ENCODE peak calls at places on chromosomes 16 and 17, in nine cellular contexts. R is A549; Q is osteoblast; Y is mucosa of descending colon; P is AG04450; J is CD8-positive, alpha-beta memory T cell; K is kidney; B is CD8-positive, alpha-beta T cell; I is heart left ventricle. U is an unnamed sample.

GRCh38 chr16:71626018-71626857 is at the start of gene MARVELD3:
- DNase-seq in P (no peak), I (no peak), K (peak), Q (peak), J (peak), Y (peak), B (peak), R (no peak), U (peak)

GRCh38 chr17:48382989-48383388 is 47.0 kb downstream of the SKAP1 start:
- DNase-seq in K (no peak), I (no peak), Q (peak), B (no peak), P (no peak), Y (no peak), J (no peak), R (no peak), U (peak)

GRCh38 chr17:14922421-14922820 is 342.7 kb downstream of the PMP22 start:
- DNase-seq in K (no peak), Q (no peak), P (no peak), Y (no peak), I (no peak), J (no peak), B (no peak), R (no peak), U (no peak)

GRCh38 chr17:77140878-77141767 is at the start of gene SEC14L1:
- DNase-seq in P (no peak), K (peak), Y (peak), I (peak), Q (peak), R (peak), B (peak), J (peak), U (peak)

GRCh38 chr17:68431661-68432071 is 25.6 kb downstream of the WIPI1 start:
- DNase-seq in I (no peak), R (peak), P (no peak), B (peak), Y (no peak), K (no peak), J (peak), Q (peak), U (peak)

GRCh38 chr17:34556384-34556783 is 23.0 kb upstream of the TMEM132E start:
- DNase-seq in P (no peak), B (no peak), Y (no peak), Q (no peak), J (no peak), R (no peak), K (no peak), I (no peak), U (peak)

GRCh38 chr16:17305694-17306093 is 165.1 kb downstream of the XYLT1 start:
- DNase-seq in B (no peak), I (no peak), R (no peak), Y (no peak), Q (no peak), K (no peak), J (no peak), P (no peak), U (no peak)

GRCh38 chr16:89275837-89276720 is 58.6 kb downstream of the ZNF778 start:
- DNase-seq in R (no peak), I (no peak), P (no peak), Q (no peak), B (no peak), Y (peak), K (no peak), J (no peak), U (no peak)

GRCh38 chr17:43966276-43966675 is 12.5 kb upstream of the PYY start:
- DNase-seq in Q (no peak), Y (no peak), I (no peak), K (no peak), P (no peak), J (no peak), B (no peak), R (peak), U (no peak)

GRCh38 chr17:76709077-76709950 is 1.5 kb downstream of the MXRA7 start:
- DNase-seq in J (no peak), Y (peak), P (peak), B (no peak), I (peak), K (peak), Q (peak), R (peak), U (peak)

GRCh38 chr17:41338961-41339485 is 11.6 kb downstream of the KRT33A start:
- DNase-seq in Q (no peak), Y (no peak), R (no peak), J (peak), B (no peak), I (no peak), P (no peak), K (no peak), U (peak)

GRCh38 chr17:14201087-14201486 is 35.6 kb downstream of the CDRT15 start:
- DNase-seq in B (peak), R (no peak), I (no peak), P (no peak), K (no peak), Q (no peak), Y (no peak), J (peak), U (no peak)

GRCh38 chr16:48501516-48502377 is 108.2 kb downstream of the N4BP1 start:
- DNase-seq in I (peak), J (no peak), Q (no peak), Y (no peak), K (no peak), B (no peak), R (peak), P (no peak), U (no peak)

GRCh38 chr16:75653926-75654325 is 6.4 kb downstream of the TERF2IP start:
- DNase-seq in Y (no peak), J (no peak), R (no peak), I (no peak), P (peak), K (no peak), B (no peak), Q (no peak), U (no peak)

GRCh38 chr16:1493746-1494094 is 560 bp downstream of the TELO2 start:
- DNase-seq in P (no peak), K (no peak), R (no peak), J (no peak), Y (no peak), B (no peak), I (no peak), Q (peak), U (no peak)

GRCh38 chr17:74296548-74296936 is 22.5 kb downstream of the DNAI2 start:
- DNase-seq in Y (no peak), Q (peak), K (no peak), P (no peak), B (peak), J (peak), R (peak), I (peak), U (peak)

GRCh38 chr17:6927290-6927844 is 68.5 kb upstream of the ALOX12 start:
- DNase-seq in B (no peak), K (no peak), J (no peak), I (no peak), Y (no peak), Q (no peak), P (peak), R (no peak), U (peak)

GRCh38 chr17:45096141-45096540 is 35.0 kb downstream of the NMT1 start:
- DNase-seq in B (no peak), K (no peak), I (no peak), P (no peak), Y (no peak), Q (peak), J (no peak), R (peak), U (peak)

GRCh38 chr17:47315451-47316266 is 8.1 kb upstream of the EFCAB13 start:
- DNase-seq in R (peak), B (no peak), K (no peak), Y (no peak), Q (no peak), J (peak), P (peak), I (peak), U (peak)

GRCh38 chr16:67092227-67092626 is 17.5 kb upstream of the PHAF1 start:
- DNase-seq in Q (peak), K (no peak), Y (no peak), I (no peak), B (no peak), R (no peak), P (no peak), J (no peak), U (no peak)

GRCh38 chr16:19933740-19934139 is 49.1 kb upstream of the GPRC5B start:
- DNase-seq in I (no peak), K (no peak), J (no peak), Q (no peak), Y (no peak), B (no peak), R (no peak), P (no peak), U (no peak)

GRCh38 chr17:46167826-46168569 is 25.2 kb downstream of the KANSL1 start:
- DNase-seq in Y (no peak), P (peak), R (peak), I (no peak), B (no peak), K (peak), Q (no peak), J (no peak), U (peak)

GRCh38 chr17:34741967-34742366 is 162.6 kb downstream of the TMEM132E start:
- DNase-seq in Y (no peak), R (no peak), I (no peak), P (no peak), J (no peak), Q (no peak), B (no peak), K (no peak), U (no peak)

GRCh38 chr17:8905256-8905778 is 37.8 kb upstream of the PIK3R6 start:
- DNase-seq in I (no peak), Y (no peak), J (no peak), R (no peak), K (no peak), B (peak), P (no peak), Q (no peak), U (no peak)

GRCh38 chr17:55717898-55718735 is 4.5 kb downstream of the TMEM100 start:
- DNase-seq in K (no peak), P (peak), J (peak), R (peak), I (peak), Q (peak), B (peak), Y (no peak), U (peak)

GRCh38 chr16:81415757-81416156 is 28.9 kb upstream of the CMIP start:
- DNase-seq in K (no peak), R (no peak), I (no peak), P (no peak), J (no peak), Q (no peak), B (no peak), Y (no peak), U (no peak)

GRCh38 chr16:62253926-62254325 is 217.7 kb upstream of the CDH8 start:
- DNase-seq in I (no peak), Y (no peak), B (no peak), K (no peak), Q (no peak), R (no peak), P (no peak), J (no peak), U (no peak)

GRCh38 chr17:58283674-58284612 is 3.2 kb upstream of the MPO start:
- DNase-seq in B (no peak), J (no peak), I (no peak), K (peak), Q (peak), Y (no peak), P (no peak), R (no peak), U (no peak)

GRCh38 chr17:32007463-32008298 is 498 bp downstream of the LRRC37B start:
- DNase-seq in R (peak), Y (peak), I (peak), P (no peak), Q (peak), K (peak), B (peak), J (peak), U (peak)

GRCh38 chr17:56667925-56668324 is 74.4 kb downstream of the NOG start:
- DNase-seq in K (no peak), Y (no peak), J (no peak), B (no peak), I (no peak), Q (no peak), R (no peak), P (no peak), U (no peak)

GRCh38 chr17:74433421-74434121 is 1.7 kb downstream of the GPRC5C start:
- DNase-seq in I (no peak), P (no peak), K (peak), B (no peak), Y (no peak), Q (peak), J (no peak), R (no peak), U (peak)

GRCh38 chr17:27380551-27380950 is 75.7 kb upstream of the KSR1 start:
- DNase-seq in I (no peak), J (no peak), R (no peak), Q (no peak), Y (no peak), K (no peak), P (no peak), B (no peak), U (no peak)
- H3K4me3 ChIP-seq in I (no peak), J (no peak), R (peak), Q (peak), Y (no peak), K (no peak), P (peak), B (no peak), U (peak)

GRCh38 chr17:64147110-64148016 is 17.4 kb upstream of the ERN1 start:
- DNase-seq in K (no peak), I (no peak), P (no peak), R (peak), Q (no peak), B (no peak), Y (no peak), J (no peak), U (peak)
- H3K4me3 ChIP-seq in K (peak), I (peak), P (peak), R (peak), Q (peak), B (peak), Y (no peak), J (peak), U (peak)

GRCh38 chr16:9139965-9140364 is 48.5 kb downstream of the HAPSTR1 start:
- DNase-seq in R (peak), Y (no peak), P (no peak), B (no peak), K (no peak), Q (no peak), I (no peak), J (no peak), U (peak)
- H3K4me3 ChIP-seq in R (no peak), Y (no peak), P (no peak), B (no peak), K (no peak), Q (no peak), I (no peak), J (no peak), U (no peak)

DNA sequence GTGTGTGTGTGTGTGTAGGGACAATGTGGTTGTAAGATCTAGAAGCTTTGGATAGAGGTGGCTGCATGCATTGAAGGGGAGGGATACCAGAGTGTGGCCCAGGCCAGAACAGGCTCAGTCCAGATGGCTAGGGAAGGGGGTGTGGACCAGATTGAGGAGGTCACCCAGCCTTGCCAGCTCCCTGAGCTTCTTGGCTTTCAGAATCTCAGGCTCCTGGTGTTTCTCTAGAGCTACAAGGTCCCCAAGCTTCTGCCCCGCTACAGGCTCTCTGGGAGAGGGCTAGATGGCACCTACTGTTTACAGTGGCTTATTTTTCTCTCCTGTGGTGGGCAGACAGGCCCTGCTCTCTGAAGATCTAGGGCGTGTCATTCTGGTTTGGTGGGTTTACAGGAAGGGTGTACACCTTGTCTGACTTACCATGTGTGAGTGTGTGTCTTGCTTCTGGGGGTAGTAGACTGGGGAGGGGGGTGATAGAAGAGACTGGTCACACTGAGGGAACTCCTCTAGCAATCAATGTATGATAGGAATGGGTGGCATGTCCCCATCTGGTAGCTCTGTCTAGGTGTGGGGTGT is 1.0 kb downstream of the RARA start:
- DNase-seq in Q (peak), B (peak), Y (no peak), K (peak), J (no peak), P (no peak), I (no peak), R (no peak), U (peak)
- H3K4me3 ChIP-seq in Q (no peak), B (peak), Y (no peak), K (no peak), J (peak), P (no peak), I (no peak), R (peak), U (no peak)

DNA sequence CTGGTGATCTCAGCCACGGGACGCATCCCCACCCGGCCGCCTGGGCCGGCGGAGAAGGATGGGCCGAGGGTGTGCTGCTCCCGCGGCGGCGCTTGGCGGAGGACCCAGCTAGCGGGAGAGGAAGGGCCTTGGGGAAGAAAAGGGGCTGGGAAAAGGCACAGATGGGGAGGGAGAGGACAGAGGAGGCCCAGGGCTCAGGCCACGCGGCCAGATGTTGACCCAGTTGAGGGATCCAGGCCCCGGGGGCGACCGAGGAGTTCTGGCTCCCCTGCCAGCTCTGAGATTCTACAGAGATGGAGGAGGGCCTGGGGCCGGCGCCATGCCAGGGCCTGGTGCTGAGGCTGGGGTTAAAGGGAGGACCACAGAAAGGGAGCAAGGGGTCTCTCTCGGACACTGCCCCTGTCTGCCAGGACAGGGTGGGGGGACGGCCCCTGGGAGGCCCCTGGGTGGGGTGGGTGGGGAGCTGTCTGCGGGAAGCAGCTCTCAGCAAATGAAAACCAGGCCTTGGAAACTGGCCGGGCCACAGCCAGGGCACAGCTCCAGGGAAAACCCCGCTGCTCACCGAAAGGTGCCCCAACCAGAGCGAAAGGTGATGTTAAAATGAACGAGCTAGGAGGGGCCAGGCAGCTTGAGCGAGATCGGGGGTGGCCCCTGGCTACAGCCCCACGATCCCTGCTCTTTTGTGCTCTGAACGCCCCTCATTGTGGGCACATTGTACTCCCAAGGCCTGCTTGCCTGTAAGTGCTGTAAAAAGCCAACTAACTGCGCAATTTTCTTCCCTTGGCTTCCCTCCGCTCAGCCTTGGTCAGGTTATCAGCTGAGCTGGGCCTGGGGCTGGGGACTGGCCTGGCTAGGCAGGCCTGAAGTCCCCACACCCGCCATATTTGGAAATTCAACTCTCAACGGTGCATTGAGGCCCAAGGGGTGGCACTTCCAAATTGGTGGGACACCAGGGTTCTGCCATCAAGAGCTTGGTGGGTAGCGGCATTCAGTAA is 191.4 kb downstream of the ZNF423 start:
- DNase-seq in B (no peak), Y (peak), I (peak), K (peak), Q (peak), R (no peak), P (no peak), J (no peak), U (no peak)
- H3K4me3 ChIP-seq in B (no peak), Y (no peak), I (peak), K (no peak), Q (no peak), R (no peak), P (no peak), J (no peak), U (no peak)

GRCh38 chr17:81902653-81903414 is 796 bp downstream of the NPB start:
- DNase-seq in B (no peak), I (no peak), R (no peak), K (peak), Y (peak), P (no peak), Q (peak), J (no peak), U (no peak)
- H3K4me3 ChIP-seq in B (no peak), I (no peak), R (no peak), K (no peak), Y (no peak), P (peak), Q (peak), J (no peak), U (no peak)

GRCh38 chr17:16406742-16407674 is 8.4 kb upstream of the TRPV2 start:
- DNase-seq in R (peak), J (no peak), P (no peak), Q (peak), B (no peak), K (peak), Y (no peak), I (peak), U (peak)
- H3K4me3 ChIP-seq in R (peak), J (peak), P (peak), Q (peak), B (peak), K (peak), Y (no peak), I (peak), U (peak)

GRCh38 chr17:50559674-50560184 is 786 bp upstream of the CACNA1G start:
- DNase-seq in R (peak), I (no peak), K (no peak), Q (peak), J (no peak), P (no peak), B (no peak), Y (no peak), U (peak)

GRCh38 chr17:50561796-50562195 is 1.3 kb downstream of the CACNA1G start:
- DNase-seq in J (no peak), I (no peak), P (no peak), B (no peak), R (no peak), K (no peak), Y (no peak), Q (no peak), U (no peak)

GRCh38 chr17:50562266-50563094 is 2.0 kb downstream of the CACNA1G start:
- DNase-seq in I (no peak), B (no peak), P (no peak), K (no peak), R (no peak), Q (no peak), Y (no peak), J (no peak), U (no peak)

GRCh38 chr17:50560185-50560824 is at the start of gene CACNA1G:
- DNase-seq in Y (peak), I (peak), Q (peak), R (peak), B (peak), P (peak), K (peak), J (peak), U (peak)

GRCh38 chr17:50560931-50561750 is 626 bp downstream of the CACNA1G start:
- DNase-seq in P (no peak), J (no peak), K (no peak), Q (no peak), I (no peak), Y (no peak), B (no peak), R (no peak), U (no peak)
- H3K4me3 ChIP-seq in P (peak), J (no peak), K (no peak), Q (peak), I (peak), Y (no peak), B (peak), R (peak), U (peak)

DNA sequence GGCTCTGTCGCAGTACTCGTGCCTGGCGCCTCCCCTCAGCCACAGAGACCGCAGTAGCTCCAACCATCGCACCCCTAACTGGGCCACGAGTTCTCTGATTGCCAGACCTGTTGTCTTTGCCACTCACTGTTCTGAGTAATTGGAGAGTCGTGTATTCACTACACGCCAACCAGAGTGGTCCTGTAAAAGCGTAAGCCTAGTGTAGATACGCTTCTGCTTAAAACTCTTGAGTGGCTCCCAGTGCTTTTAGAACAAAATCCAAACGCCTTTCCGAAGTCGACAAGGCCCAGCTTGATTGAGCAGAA is 449 bp downstream of the PRMT7 start:
- DNase-seq in Y (no peak), P (no peak), B (no peak), K (no peak), Q (peak), R (no peak), J (no peak), I (no peak), U (peak)
- H3K4me3 ChIP-seq in Y (peak), P (peak), B (peak), K (peak), Q (peak), R (peak), J (peak), I (peak), U (peak)

GRCh38 chr16:56356276-56357241 is 68.8 kb downstream of the AMFR start:
- DNase-seq in P (peak), Q (peak), I (peak), Y (peak), R (peak), J (peak), B (peak), K (peak), U (peak)
- H3K4me3 ChIP-seq in P (peak), Q (peak), I (peak), Y (no peak), R (peak), J (peak), B (peak), K (peak), U (peak)

U was measured in PC-3.